ENCODE peak calls at places on chromosomes 16 and 17, in eight cellular contexts. J, O, I, V, N, B, W and L are unnamed samples.

GRCh38 chr16:71927787-71928186 is 32.5 kb downstream of the IST1 start:
- DNase-seq in J (no peak), O (no peak), I (no peak), V (no peak), N (no peak), B (no peak), W (no peak), L (peak; percentile 54)

GRCh38 chr16:88804552-88805339 is 1.2 kb downstream of the CDT1 start:
- DNase-seq in J (no peak), O (no peak), I (no peak), V (no peak), N (no peak), B (no peak), W (no peak), L (no peak)

GRCh38 chr17:14303343-14304221 is 2.7 kb downstream of the HS3ST3B1 start:
- DNase-seq in J (no peak), O (no peak), I (no peak), V (no peak), N (peak; percentile 46), B (no peak), W (no peak), L (peak; percentile 19)

GRCh38 chr17:66400698-66401097 is 98.3 kb downstream of the PRKCA start:
- DNase-seq in J (no peak), O (no peak), I (no peak), V (no peak), N (no peak), B (no peak), W (no peak), L (no peak)

GRCh38 chr17:50279181-50279526 is 4.9 kb downstream of the TMEM92 start:
- DNase-seq in J (no peak), O (no peak), I (no peak), V (peak; percentile 58), N (no peak), B (no peak), W (no peak), L (peak; percentile 61)

GRCh38 chr16:69937465-69937951 is 13.6 kb upstream of the CLEC18A start:
- DNase-seq in J (no peak), O (peak; percentile 72), I (no peak), V (peak; percentile 19), N (no peak), B (peak; percentile 4), W (peak; percentile 51), L (no peak)

GRCh38 chr16:27760845-27761176 is 210.9 kb downstream of the KATNIP start:
- DNase-seq in J (no peak), O (no peak), I (no peak), V (no peak), N (no peak), B (no peak), W (no peak), L (no peak)

GRCh38 chr17:299546-299945 is 53.1 kb downstream of the RPH3AL start:
- DNase-seq in J (no peak), O (peak; percentile 25), I (no peak), V (no peak), N (no peak), B (no peak), W (peak; percentile 64), L (no peak)

GRCh38 chr17:41073676-41074075 is 8.0 kb upstream of the KRTAP2-4 start:
- DNase-seq in J (no peak), O (no peak), I (no peak), V (no peak), N (no peak), B (no peak), W (no peak), L (no peak)

GRCh38 chr17:38461683-38462082 is 33.4 kb downstream of the ARHGAP23 start:
- DNase-seq in J (no peak), O (peak; percentile 54), I (no peak), V (no peak), N (no peak), B (no peak), W (no peak), L (no peak)

GRCh38 chr16:12903325-12904040 is 2.1 kb downstream of the SHISA9 start:
- DNase-seq in J (no peak), O (peak; percentile 39), I (no peak), V (no peak), N (no peak), B (no peak), W (no peak), L (peak; percentile 42)

GRCh38 chr16:48329138-48329537 is 56.1 kb downstream of the SIAH1 start:
- DNase-seq in J (no peak), O (no peak), I (no peak), V (no peak), N (no peak), B (no peak), W (no peak), L (no peak)

GRCh38 chr17:45719335-45720071 is 64.6 kb upstream of the CRHR1 start:
- DNase-seq in J (no peak), O (no peak), I (peak; percentile 16), V (peak; percentile 93), N (no peak), B (no peak), W (no peak), L (peak; percentile 67)

GRCh38 chr17:16977932-16978331 is 6.0 kb upstream of the TNFRSF13B start:
- DNase-seq in J (no peak), O (no peak), I (no peak), V (peak; percentile 62), N (no peak), B (no peak), W (no peak), L (no peak)

GRCh38 chr17:54754560-54754959 is 146.1 kb upstream of the TOM1L1 start:
- DNase-seq in J (no peak), O (no peak), I (no peak), V (no peak), N (no peak), B (no peak), W (no peak), L (no peak)

GRCh38 chr16:59385953-59386352 is 651.8 kb upstream of the GOT2 start:
- DNase-seq in J (peak; percentile 18), O (no peak), I (peak; percentile 87), V (peak; percentile 90), N (no peak), B (no peak), W (no peak), L (peak; percentile 80)

GRCh38 chr17:57644311-57644710 is 100.8 kb downstream of the CCDC182 start:
- DNase-seq in J (no peak), O (no peak), I (no peak), V (no peak), N (no peak), B (no peak), W (no peak), L (no peak)

GRCh38 chr17:64073771-64074703 is 53.6 kb upstream of the ICAM2 start:
- DNase-seq in J (no peak), O (no peak), I (no peak), V (no peak), N (no peak), B (no peak), W (no peak), L (no peak)

GRCh38 chr17:68694791-68695485 is 93.8 kb upstream of the FAM20A start:
- DNase-seq in J (no peak), O (no peak), I (no peak), V (no peak), N (no peak), B (no peak), W (no peak), L (peak; percentile 76)

GRCh38 chr17:56725144-56725543 is 108.6 kb downstream of the C17orf67 start:
- DNase-seq in J (no peak), O (no peak), I (no peak), V (no peak), N (no peak), B (no peak), W (no peak), L (no peak)

GRCh38 chr17:47193931-47194481 is 4.9 kb upstream of the CDC27 start:
- DNase-seq in J (no peak), O (no peak), I (no peak), V (no peak), N (no peak), B (no peak), W (no peak), L (no peak)

GRCh38 chr16:569445-570254 is at the start of gene PIGQ:
- DNase-seq in J (peak; percentile 46), O (peak; percentile 78), I (no peak), V (peak; percentile 89), N (peak; percentile 51), B (peak; percentile 66), W (peak; percentile 83), L (peak; percentile 57)

GRCh38 chr17:65235284-65235683 is 98.1 kb downstream of the RGS9 start:
- DNase-seq in J (no peak), O (no peak), I (no peak), V (no peak), N (no peak), B (no peak), W (no peak), L (no peak)

GRCh38 chr16:78249056-78249455 is 149.6 kb downstream of the WWOX start:
- DNase-seq in J (no peak), O (no peak), I (no peak), V (no peak), N (no peak), B (no peak), W (no peak), L (no peak)

GRCh38 chr16:84360170-84360569 is 8.2 kb upstream of the ATP2C2 start:
- DNase-seq in J (no peak), O (no peak), I (no peak), V (no peak), N (no peak), B (no peak), W (no peak), L (no peak)

GRCh38 chr17:32584792-32585191 is 98.0 kb downstream of the CDK5R1 start:
- DNase-seq in J (no peak), O (no peak), I (no peak), V (peak; percentile 50), N (no peak), B (no peak), W (no peak), L (no peak)

GRCh38 chr17:74373838-74374606 is 6.7 kb downstream of the GPR142 start:
- DNase-seq in J (no peak), O (peak; percentile 85), I (no peak), V (no peak), N (no peak), B (no peak), W (no peak), L (no peak)

GRCh38 chr17:7713782-7714181 is 3.8 kb upstream of the DNAH2 start:
- DNase-seq in J (no peak), O (no peak), I (no peak), V (no peak), N (no peak), B (no peak), W (no peak), L (no peak)

GRCh38 chr16:19997734-19998133 is 76.0 kb downstream of the GPR139 start:
- DNase-seq in J (no peak), O (no peak), I (no peak), V (no peak), N (no peak), B (no peak), W (no peak), L (no peak)

GRCh38 chr17:73581379-73581778 is 62.9 kb downstream of the SDK2 start:
- DNase-seq in J (no peak), O (no peak), I (no peak), V (no peak), N (no peak), B (no peak), W (no peak), L (no peak)